ENCODE peak calls at places on chromosome 21, in eight cellular contexts. One of them, this sample, is unnamed.
A peak's percentile ranks its signal among the peaks of the same experiment; 100 is the strongest.

GRCh38 chr21:41769521-41769920 is 2.7 kb upstream of the RIPK4 start:
- DNase-seq in GM12878: no peak
- DNase-seq in H1: no peak
- DNase-seq in HepG2: no peak
- DNase-seq in SK-N-SH: no peak
- DNase-seq in HCT116: no peak
- DNase-seq in K562: no peak
- DNase-seq in endothelial cell of umbilical vein: no peak
- DNase-seq in this sample: no peak

GRCh38 chr21:42319368-42319767 is 4.2 kb upstream of the TFF3 start:
- DNase-seq in H1: no peak
- DNase-seq in endothelial cell of umbilical vein: no peak
- DNase-seq in HepG2: no peak
- DNase-seq in GM12878: no peak
- DNase-seq in SK-N-SH: no peak
- DNase-seq in HCT116: no peak
- DNase-seq in K562: no peak
- DNase-seq in this sample: no peak

GRCh38 chr21:42468511-42469131 is 27.4 kb downstream of the RSPH1 start:
- DNase-seq in endothelial cell of umbilical vein: no peak
- DNase-seq in HCT116: no peak
- DNase-seq in GM12878: no peak
- DNase-seq in SK-N-SH: no peak
- DNase-seq in H1: no peak
- DNase-seq in K562: no peak
- DNase-seq in HepG2: no peak
- DNase-seq in this sample: no peak

GRCh38 chr21:23725576-23725975 is 1881.7 kb downstream of the MRPL39 start:
- DNase-seq in K562: peak; percentile 9
- DNase-seq in HCT116: no peak
- DNase-seq in endothelial cell of umbilical vein: no peak
- DNase-seq in H1: no peak
- DNase-seq in SK-N-SH: no peak
- DNase-seq in HepG2: no peak
- DNase-seq in GM12878: no peak
- DNase-seq in this sample: no peak

GRCh38 chr21:25541042-25541441 is 66.2 kb downstream of the MRPL39 start:
- DNase-seq in endothelial cell of umbilical vein: no peak
- DNase-seq in SK-N-SH: no peak
- DNase-seq in HCT116: no peak
- DNase-seq in GM12878: no peak
- DNase-seq in K562: no peak
- DNase-seq in H1: no peak
- DNase-seq in HepG2: no peak
- DNase-seq in this sample: no peak

GRCh38 chr21:35408401-35408800 is 359.3 kb upstream of the RUNX1 start:
- DNase-seq in HepG2: no peak
- DNase-seq in GM12878: no peak
- DNase-seq in H1: no peak
- DNase-seq in K562: no peak
- DNase-seq in SK-N-SH: no peak
- DNase-seq in HCT116: no peak
- DNase-seq in endothelial cell of umbilical vein: no peak
- DNase-seq in this sample: no peak

GRCh38 chr21:41710823-41711160 is 56.1 kb downstream of the RIPK4 start:
- DNase-seq in endothelial cell of umbilical vein: no peak
- DNase-seq in H1: no peak
- DNase-seq in SK-N-SH: no peak
- DNase-seq in K562: no peak
- DNase-seq in HepG2: no peak
- DNase-seq in HCT116: no peak
- DNase-seq in GM12878: no peak
- DNase-seq in this sample: no peak

GRCh38 chr21:35563885-35564451 is 496.4 kb downstream of the SETD4 start:
- DNase-seq in SK-N-SH: no peak
- DNase-seq in HCT116: no peak
- DNase-seq in H1: no peak
- DNase-seq in HepG2: no peak
- DNase-seq in endothelial cell of umbilical vein: no peak
- DNase-seq in K562: no peak
- DNase-seq in GM12878: no peak
- DNase-seq in this sample: no peak

GRCh38 chr21:25850126-25850831 is 115.5 kb downstream of the GABPA start:
- DNase-seq in HepG2: no peak
- DNase-seq in GM12878: no peak
- DNase-seq in endothelial cell of umbilical vein: no peak
- DNase-seq in H1: no peak
- DNase-seq in SK-N-SH: no peak
- DNase-seq in HCT116: no peak
- DNase-seq in K562: no peak
- DNase-seq in this sample: no peak

GRCh38 chr21:33901421-33902288 is 13.9 kb downstream of the ATP5PO start:
- DNase-seq in endothelial cell of umbilical vein: peak; percentile 56
- DNase-seq in SK-N-SH: peak; percentile 62
- DNase-seq in K562: peak; percentile 44
- DNase-seq in GM12878: no peak
- DNase-seq in HCT116: peak; percentile 38
- DNase-seq in H1: peak; percentile 61
- DNase-seq in HepG2: peak; percentile 20
- DNase-seq in this sample: peak; percentile 12

DNA sequence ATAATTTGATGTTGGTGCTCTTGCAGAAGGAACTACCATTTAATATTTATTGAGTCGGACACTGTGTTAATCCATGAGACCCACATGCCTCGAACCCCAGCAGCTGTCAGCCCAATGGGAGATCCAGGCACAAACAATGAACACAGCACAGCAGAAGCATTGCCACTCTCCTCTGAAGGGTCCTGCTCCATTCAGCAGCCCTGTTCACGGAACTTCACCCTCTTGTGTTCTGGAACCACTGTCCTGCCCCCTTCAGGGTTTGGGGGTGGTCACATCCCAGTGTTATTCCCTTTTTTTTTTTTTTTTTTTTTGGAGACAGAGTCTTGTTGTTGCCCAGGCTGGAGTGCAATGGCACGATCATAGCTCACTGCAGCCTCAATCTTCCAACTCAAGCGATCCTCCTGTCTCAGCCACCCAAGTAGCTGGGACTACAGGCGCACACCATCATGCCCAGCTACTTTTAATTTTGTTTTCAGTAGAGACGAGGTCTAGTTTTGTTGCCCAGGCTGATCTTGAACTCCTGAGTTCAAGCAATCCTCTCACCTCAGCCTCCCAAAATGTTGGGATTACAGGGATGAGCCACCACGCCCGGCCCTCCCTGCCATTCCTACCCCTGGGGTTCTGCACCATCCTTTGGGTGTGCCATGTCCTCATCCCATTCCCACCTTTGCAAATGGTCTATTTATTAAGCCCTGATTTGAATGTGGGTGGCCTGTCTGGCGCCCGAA is 70.2 kb downstream of the EVA1C start:
- DNase-seq in SK-N-SH: no peak
- DNase-seq in K562: no peak
- DNase-seq in H1: no peak
- DNase-seq in endothelial cell of umbilical vein: no peak
- DNase-seq in GM12878: no peak
- DNase-seq in HepG2: no peak
- DNase-seq in HCT116: no peak
- DNase-seq in this sample: no peak
- TF ChIP-seq POLR2AphosphoS5 in SK-N-SH: no peak
- TF ChIP-seq POLR2AphosphoS5 in K562: no peak
- TF ChIP-seq POLR2AphosphoS5 in H1: no peak
- TF ChIP-seq POLR2AphosphoS5 in endothelial cell of umbilical vein: no peak
- TF ChIP-seq POLR2AphosphoS5 in GM12878: no peak
- TF ChIP-seq POLR2AphosphoS5 in HepG2: no peak
- TF ChIP-seq POLR2AphosphoS5 in HCT116: no peak
- TF ChIP-seq POLR2AphosphoS5 in this sample: no peak

GRCh38 chr21:15212214-15212613 is 147.4 kb upstream of the NRIP1 start:
- DNase-seq in HepG2: no peak
- DNase-seq in HCT116: no peak
- DNase-seq in K562: no peak
- DNase-seq in SK-N-SH: no peak
- DNase-seq in GM12878: no peak
- DNase-seq in H1: no peak
- DNase-seq in endothelial cell of umbilical vein: no peak
- DNase-seq in this sample: no peak

GRCh38 chr21:15211491-15212133 is 146.8 kb upstream of the NRIP1 start:
- DNase-seq in H1: no peak
- DNase-seq in endothelial cell of umbilical vein: no peak
- DNase-seq in GM12878: no peak
- DNase-seq in K562: no peak
- DNase-seq in HepG2: peak; percentile 97
- DNase-seq in SK-N-SH: no peak
- DNase-seq in HCT116: no peak
- DNase-seq in this sample: no peak

GRCh38 chr21:15209224-15209623 is 144.4 kb upstream of the NRIP1 start:
- DNase-seq in GM12878: no peak
- DNase-seq in H1: no peak
- DNase-seq in endothelial cell of umbilical vein: no peak
- DNase-seq in SK-N-SH: no peak
- DNase-seq in HCT116: no peak
- DNase-seq in K562: no peak
- DNase-seq in HepG2: no peak
- DNase-seq in this sample: no peak

GRCh38 chr21:15208787-15209186 is 144.0 kb upstream of the NRIP1 start:
- DNase-seq in GM12878: no peak
- DNase-seq in HCT116: no peak
- DNase-seq in SK-N-SH: no peak
- DNase-seq in endothelial cell of umbilical vein: no peak
- DNase-seq in HepG2: no peak
- DNase-seq in K562: no peak
- DNase-seq in H1: no peak
- DNase-seq in this sample: no peak

DNA sequence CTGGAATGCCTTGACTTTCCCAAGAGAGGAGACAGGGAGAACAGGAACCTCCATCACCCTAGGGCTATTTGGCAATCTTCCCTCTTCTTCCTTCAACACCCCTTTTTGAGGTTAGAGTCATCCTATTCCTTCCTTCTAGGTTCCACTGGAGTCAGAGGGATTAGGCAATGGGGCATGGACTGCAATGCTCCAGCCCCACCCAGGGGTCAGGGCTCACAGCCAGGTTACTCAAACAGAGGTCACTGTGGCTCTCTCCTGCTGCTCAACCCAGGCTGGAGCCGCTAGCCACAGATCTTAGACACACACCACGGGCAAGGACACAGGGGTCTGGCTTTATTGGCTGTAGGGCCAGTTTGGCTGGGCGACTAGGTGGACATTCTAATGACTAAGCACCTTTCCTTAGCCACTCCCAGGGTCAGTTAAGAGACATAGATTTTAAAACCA is 145.5 kb upstream of the NRIP1 start:
- DNase-seq in endothelial cell of umbilical vein: no peak
- DNase-seq in HCT116: no peak
- DNase-seq in GM12878: no peak
- DNase-seq in SK-N-SH: no peak
- DNase-seq in H1: no peak
- DNase-seq in HepG2: peak; percentile 92
- DNase-seq in K562: peak; percentile 38
- DNase-seq in this sample: no peak
- H3K9ac ChIP-seq in endothelial cell of umbilical vein: no peak overlapping the region
- H3K9ac ChIP-seq in HCT116: no peak overlapping the region
- H3K9ac ChIP-seq in GM12878: no peak overlapping the region
- H3K9ac ChIP-seq in SK-N-SH: no peak overlapping the region
- H3K9ac ChIP-seq in H1: no peak overlapping the region
- H3K9ac ChIP-seq in HepG2: peak overlapping the region; percentile 54
- H3K9ac ChIP-seq in K562: no peak overlapping the region
- H3K9ac ChIP-seq in this sample: no peak overlapping the region

GRCh38 chr21:43866659-43867331 is 1.8 kb downstream of the AGPAT3 start:
- DNase-seq in HCT116: no peak
- DNase-seq in SK-N-SH: no peak
- DNase-seq in K562: peak; percentile 73
- DNase-seq in endothelial cell of umbilical vein: peak; percentile 18
- DNase-seq in GM12878: peak; percentile 50
- DNase-seq in H1: peak; percentile 52
- DNase-seq in HepG2: peak; percentile 88
- DNase-seq in this sample: no peak
- H3K27ac ChIP-seq in HCT116: no peak overlapping the region
- H3K27ac ChIP-seq in SK-N-SH: peak overlapping the region; percentile 76
- H3K27ac ChIP-seq in K562: peak overlapping the region; percentile 90
- H3K27ac ChIP-seq in endothelial cell of umbilical vein: no peak overlapping the region
- H3K27ac ChIP-seq in GM12878: peak overlapping the region; percentile 85
- H3K27ac ChIP-seq in H1: no peak overlapping the region
- H3K27ac ChIP-seq in HepG2: peak overlapping the region; percentile 89
- H3K27ac ChIP-seq in this sample: no peak overlapping the region

GRCh38 chr21:39125752-39126485 is 57.3 kb downstream of the PSMG1 start:
- DNase-seq in GM12878: no peak
- DNase-seq in K562: no peak
- DNase-seq in SK-N-SH: peak; percentile 70
- DNase-seq in endothelial cell of umbilical vein: peak; percentile 68
- DNase-seq in HepG2: peak; percentile 80
- DNase-seq in HCT116: peak; percentile 45
- DNase-seq in H1: peak; percentile 69
- DNase-seq in this sample: no peak
- TF ChIP-seq POLR2AphosphoS5 in GM12878: no peak
- TF ChIP-seq POLR2AphosphoS5 in K562: no peak
- TF ChIP-seq POLR2AphosphoS5 in SK-N-SH: no peak
- TF ChIP-seq POLR2AphosphoS5 in endothelial cell of umbilical vein: no peak
- TF ChIP-seq POLR2AphosphoS5 in HepG2: no peak
- TF ChIP-seq POLR2AphosphoS5 in HCT116: no peak
- TF ChIP-seq POLR2AphosphoS5 in H1: no peak
- TF ChIP-seq POLR2AphosphoS5 in this sample: no peak

DNA sequence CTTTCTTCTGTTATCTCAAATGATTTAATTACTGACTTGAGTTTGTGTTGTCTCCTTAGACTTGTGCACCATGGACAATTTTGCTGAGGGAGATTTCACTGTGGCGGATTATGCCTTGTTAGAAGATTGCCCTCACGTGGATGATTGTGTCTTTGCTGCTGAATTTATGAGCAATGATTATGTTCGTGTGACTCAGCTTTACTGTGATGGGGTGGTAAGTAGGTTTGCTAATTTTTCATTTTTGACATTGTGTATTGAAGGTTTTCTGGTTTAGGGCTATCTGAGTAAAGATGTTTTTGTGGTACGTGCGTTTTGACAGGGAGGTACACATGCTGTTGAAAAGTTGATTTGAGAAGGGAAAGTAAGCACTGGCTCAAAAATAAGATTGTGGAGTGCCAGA is 14.1 kb downstream of the TTC3 start:
- DNase-seq in HCT116: peak; percentile 29
- DNase-seq in H1: no peak
- DNase-seq in K562: peak; percentile 28
- DNase-seq in endothelial cell of umbilical vein: peak; percentile 31
- DNase-seq in SK-N-SH: no peak
- DNase-seq in HepG2: no peak
- DNase-seq in GM12878: no peak
- DNase-seq in this sample: peak; percentile 26
- H3K9ac ChIP-seq in HCT116: no peak overlapping the region
- H3K9ac ChIP-seq in H1: no peak overlapping the region
- H3K9ac ChIP-seq in K562: no peak overlapping the region
- H3K9ac ChIP-seq in endothelial cell of umbilical vein: no peak overlapping the region
- H3K9ac ChIP-seq in SK-N-SH: no peak overlapping the region
- H3K9ac ChIP-seq in HepG2: no peak overlapping the region
- H3K9ac ChIP-seq in GM12878: no peak overlapping the region
- H3K9ac ChIP-seq in this sample: no peak overlapping the region

DNA sequence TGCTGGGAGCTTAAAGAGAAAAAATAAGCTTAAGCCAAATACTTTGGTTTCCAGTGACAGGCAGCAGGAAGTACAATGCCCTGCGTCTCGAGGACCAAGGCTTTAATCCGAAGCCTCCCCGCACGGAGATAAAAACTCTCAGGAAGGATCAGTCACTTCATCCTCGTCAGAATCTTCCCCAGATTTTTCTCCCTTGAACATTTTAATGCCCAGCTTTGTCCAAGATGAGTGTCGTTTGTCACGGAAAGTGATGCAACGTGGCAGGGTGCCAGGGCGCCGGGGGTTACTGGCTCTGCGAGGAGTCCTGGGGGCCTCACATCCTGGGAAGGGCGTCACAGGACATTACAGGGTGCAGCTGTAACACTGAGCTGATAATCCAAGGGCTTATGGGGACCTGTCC is 25.2 kb upstream of the PCBP3 start:
- DNase-seq in GM12878: no peak
- DNase-seq in K562: no peak
- DNase-seq in endothelial cell of umbilical vein: no peak
- DNase-seq in HepG2: no peak
- DNase-seq in HCT116: no peak
- DNase-seq in H1: no peak
- DNase-seq in SK-N-SH: peak; percentile 41
- DNase-seq in this sample: no peak
- H3K27ac ChIP-seq in GM12878: no peak overlapping the region
- H3K27ac ChIP-seq in K562: no peak overlapping the region
- H3K27ac ChIP-seq in endothelial cell of umbilical vein: no peak overlapping the region
- H3K27ac ChIP-seq in HepG2: no peak overlapping the region
- H3K27ac ChIP-seq in HCT116: no peak overlapping the region
- H3K27ac ChIP-seq in H1: no peak overlapping the region
- H3K27ac ChIP-seq in SK-N-SH: no peak overlapping the region
- H3K27ac ChIP-seq in this sample: no peak overlapping the region

This sample was measured in SK-N-MC.